ENCODE peak calls at places on chromosome 2, in five cellular contexts. F is prostate gland, C is GM10248, I is WERI-Rb-1, P is HT1080. R is an unnamed sample.

GRCh38 chr2:54590216-54590961 is 133.1 kb upstream of the EML6 start:
- DNase-seq in F (no peak), I (no peak), P (no peak), C (no peak), R (no peak)

GRCh38 chr2:235000426-235001236 is 48.8 kb downstream of the SH3BP4 start:
- DNase-seq in I (peak; percentile 85), F (no peak), C (no peak), P (no peak), R (no peak)

GRCh38 chr2:230933521-230934180 is 8.6 kb upstream of the GPR55 start:
- DNase-seq in P (no peak), C (no peak), F (no peak), I (no peak), R (no peak)

GRCh38 chr2:66683068-66683467 is 248.1 kb downstream of the MEIS1 start:
- DNase-seq in F (no peak), C (no peak), I (no peak), P (no peak), R (no peak)

GRCh38 chr2:120611016-120611415 is 124.7 kb upstream of the GLI2 start:
- DNase-seq in I (no peak), F (no peak), C (no peak), P (no peak), R (no peak)

GRCh38 chr2:241011296-241011600 is 12.8 kb downstream of the SNED1 start:
- DNase-seq in P (no peak), I (no peak), C (no peak), F (peak; percentile 2), R (no peak)

GRCh38 chr2:143900006-143900405 is 619.9 kb downstream of the ZEB2 start:
- DNase-seq in C (no peak), I (no peak), P (no peak), F (no peak), R (no peak)

GRCh38 chr2:41909584-41909983 is 138.2 kb upstream of the PKDCC start:
- DNase-seq in C (no peak), I (no peak), P (no peak), F (no peak), R (no peak)

GRCh38 chr2:215969131-215969841 is 44.1 kb downstream of the MREG start:
- DNase-seq in F (no peak), I (no peak), P (no peak), C (no peak), R (no peak)

GRCh38 chr2:160666019-160666676 is 172.5 kb upstream of the RBMS1 start:
- DNase-seq in P (peak; percentile 95), F (no peak), I (no peak), C (no peak), R (no peak)

GRCh38 chr2:43003702-43004101 is 211.3 kb upstream of the HAAO start:
- DNase-seq in I (no peak), C (no peak), F (no peak), P (no peak), R (no peak)

GRCh38 chr2:157628282-157628531 is 457 bp downstream of the ACVR1C start:
- DNase-seq in I (no peak), C (no peak), P (no peak), F (no peak), R (no peak)

GRCh38 chr2:170840717-170841210 is 24.1 kb downstream of the GAD1 start:
- DNase-seq in P (peak; percentile 18), F (no peak), I (no peak), C (no peak), R (no peak)

GRCh38 chr2:10283106-10284062 is 19.3 kb upstream of the HPCAL1 start:
- DNase-seq in F (no peak), C (no peak), P (peak; percentile 96), I (no peak), R (no peak)

GRCh38 chr2:54332386-54332785 is 76.4 kb upstream of the TSPYL6 start:
- DNase-seq in F (no peak), P (no peak), I (no peak), C (no peak), R (no peak)

GRCh38 chr2:132037527-132038178 is 124.1 kb downstream of the ANKRD30BL start:
- DNase-seq in F (no peak), I (peak; percentile 82), C (peak; percentile 2), P (no peak), R (no peak)

GRCh38 chr2:96580771-96581170 is 44.2 kb downstream of the ARID5A start:
- DNase-seq in I (no peak), C (no peak), F (no peak), P (no peak), R (no peak)

GRCh38 chr2:47354013-47354816 is 48.7 kb upstream of the MSH2 start:
- DNase-seq in P (peak; percentile 88), I (no peak), C (no peak), F (no peak), R (no peak)

GRCh38 chr2:195382186-195382585 is 274.8 kb upstream of the SLC39A10 start:
- DNase-seq in C (no peak), I (no peak), P (no peak), F (no peak), R (no peak)

GRCh38 chr2:169637620-169638019 is 53.5 kb downstream of the PPIG start:
- DNase-seq in C (no peak), P (no peak), I (no peak), F (no peak), R (no peak)

GRCh38 chr2:70381235-70381634 is 79.4 kb upstream of the FAM136A start:
- DNase-seq in P (peak; percentile 73), F (no peak), C (no peak), I (no peak), R (no peak)

GRCh38 chr2:222722327-222722946 is 51.0 kb downstream of the MOGAT1 start:
- DNase-seq in I (no peak), P (peak; percentile 30), F (no peak), C (peak; percentile 65), R (peak; percentile 60)

R was measured in GM18507.